ENCODE peak calls at places on chromosome 9, in ten cellular contexts. O, G, W, N, C, X, S, J, E and L are unnamed samples.

GRCh38 chr9:3043369-3043768 is 199.5 kb upstream of the PUM3 start:
- DNase-seq in O (peak; percentile 23), G (peak; percentile 26), W (no peak), N (no peak), C (no peak), X (no peak), S (no peak), J (no peak), E (no peak), L (no peak)

GRCh38 chr9:137462396-137463193 is 3.5 kb upstream of the NSMF start:
- DNase-seq in O (no peak), G (no peak), W (no peak), N (no peak), C (peak; percentile 22), X (peak; percentile 72), S (no peak), J (no peak), E (no peak), L (no peak)

GRCh38 chr9:83027153-83027867 is 35.6 kb downstream of the RASEF start:
- DNase-seq in O (peak; percentile 96), G (peak; percentile 47), W (peak; percentile 52), N (peak; percentile 58), C (no peak), X (no peak), S (peak; percentile 85), J (no peak), E (no peak), L (no peak)

GRCh38 chr9:122695696-122696095 is 20.8 kb downstream of the OR1L3 start:
- DNase-seq in O (peak; percentile 39), G (no peak), W (no peak), N (no peak), C (no peak), X (no peak), S (peak; percentile 48), J (no peak), E (no peak), L (no peak)

GRCh38 chr9:132997591-132997990 is 19.1 kb downstream of the GFI1B start:
- DNase-seq in O (peak; percentile 53), G (no peak), W (no peak), N (peak; percentile 51), C (no peak), X (no peak), S (no peak), J (no peak), E (no peak), L (no peak)

GRCh38 chr9:15531380-15531779 is 20.6 kb upstream of the PSIP1 start:
- DNase-seq in O (no peak), G (no peak), W (no peak), N (no peak), C (no peak), X (no peak), S (no peak), J (no peak), E (no peak), L (peak; percentile 65)

GRCh38 chr9:125942111-125942510 is 194.9 kb downstream of the PBX3 start:
- DNase-seq in O (no peak), G (no peak), W (no peak), N (peak; percentile 39), C (no peak), X (no peak), S (no peak), J (no peak), E (no peak), L (no peak)

GRCh38 chr9:95627802-95628201 is 111.0 kb upstream of the PTCH1 start:
- DNase-seq in O (peak; percentile 7), G (no peak), W (no peak), N (no peak), C (no peak), X (no peak), S (no peak), J (no peak), E (no peak), L (no peak)

GRCh38 chr9:99050292-99050911 is 54.5 kb upstream of the TGFBR1 start:
- DNase-seq in O (peak; percentile 74), G (no peak), W (no peak), N (peak; percentile 57), C (no peak), X (no peak), S (peak; percentile 86), J (no peak), E (no peak), L (no peak)

GRCh38 chr9:93088656-93089015 is 7.4 kb upstream of the CARD19 start:
- DNase-seq in O (no peak), G (no peak), W (no peak), N (no peak), C (peak; percentile 16), X (peak; percentile 35), S (no peak), J (no peak), E (no peak), L (no peak)

GRCh38 chr9:14309403-14309802 is 4.5 kb downstream of the NFIB start:
- DNase-seq in O (peak; percentile 65), G (no peak), W (no peak), N (peak; percentile 85), C (no peak), X (no peak), S (peak; percentile 42), J (no peak), E (no peak), L (no peak)

GRCh38 chr9:14307989-14308750 is 5.8 kb downstream of the NFIB start:
- DNase-seq in O (peak; percentile 25), G (no peak), W (no peak), N (peak; percentile 67), C (no peak), X (no peak), S (no peak), J (no peak), E (no peak), L (no peak)

GRCh38 chr9:14308751-14309140 is 5.2 kb downstream of the NFIB start:
- DNase-seq in O (peak; percentile 48), G (no peak), W (no peak), N (peak; percentile 31), C (no peak), X (no peak), S (no peak), J (no peak), E (no peak), L (no peak)

GRCh38 chr9:14311940-14312572 is 1.9 kb downstream of the NFIB start:
- DNase-seq in O (peak; percentile 27), G (no peak), W (no peak), N (peak; percentile 53), C (no peak), X (no peak), S (peak; percentile 51), J (no peak), E (no peak), L (no peak)

DNA sequence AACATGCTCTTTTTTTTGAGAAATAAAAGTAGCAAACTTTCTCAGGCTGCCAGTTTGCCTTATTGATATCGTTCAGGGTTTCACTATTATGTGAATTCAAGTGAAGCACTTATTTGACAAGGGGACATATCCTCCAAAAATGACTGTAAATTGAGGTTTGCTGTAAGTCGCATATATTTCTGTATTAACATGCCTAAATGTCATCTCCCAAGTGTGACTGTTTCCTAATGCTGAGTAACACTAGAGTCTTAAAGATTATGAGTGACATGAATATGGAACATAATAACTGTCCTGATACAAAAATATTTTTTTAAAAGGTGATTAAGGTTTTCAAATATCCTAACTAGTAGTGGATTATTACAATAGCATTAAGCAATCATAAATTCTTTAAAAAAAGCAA is 3.7 kb downstream of the NFIB start:
- DNase-seq in O (peak; percentile 50), G (no peak), W (no peak), N (peak; percentile 35), C (no peak), X (no peak), S (no peak), J (no peak), E (no peak), L (no peak)
- H3K4me3 ChIP-seq in O (peak overlapping the region; percentile 17), G (no peak overlapping the region), W (no peak overlapping the region), N (peak overlapping the region; percentile 94), C (peak overlapping the region; percentile 57), X (peak overlapping the region; percentile 95), S (peak overlapping the region; percentile 93), J (peak overlapping the region; percentile 10), E (no peak overlapping the region), L (no peak overlapping the region)

GRCh38 chr9:86639899-86640379 is 285.7 kb upstream of the TUT7 start:
- DNase-seq in O (no peak), G (no peak), W (no peak), N (no peak), C (no peak), X (no peak), S (peak; percentile 14), J (no peak), E (no peak), L (no peak)
- TF ChIP-seq CTCF in O (peak; percentile 15), G (peak; percentile 6), W (peak; percentile 10), N (peak; percentile 19), C (no peak), X (no peak), S (no peak), J (no peak), E (no peak), L (no peak)

DNA sequence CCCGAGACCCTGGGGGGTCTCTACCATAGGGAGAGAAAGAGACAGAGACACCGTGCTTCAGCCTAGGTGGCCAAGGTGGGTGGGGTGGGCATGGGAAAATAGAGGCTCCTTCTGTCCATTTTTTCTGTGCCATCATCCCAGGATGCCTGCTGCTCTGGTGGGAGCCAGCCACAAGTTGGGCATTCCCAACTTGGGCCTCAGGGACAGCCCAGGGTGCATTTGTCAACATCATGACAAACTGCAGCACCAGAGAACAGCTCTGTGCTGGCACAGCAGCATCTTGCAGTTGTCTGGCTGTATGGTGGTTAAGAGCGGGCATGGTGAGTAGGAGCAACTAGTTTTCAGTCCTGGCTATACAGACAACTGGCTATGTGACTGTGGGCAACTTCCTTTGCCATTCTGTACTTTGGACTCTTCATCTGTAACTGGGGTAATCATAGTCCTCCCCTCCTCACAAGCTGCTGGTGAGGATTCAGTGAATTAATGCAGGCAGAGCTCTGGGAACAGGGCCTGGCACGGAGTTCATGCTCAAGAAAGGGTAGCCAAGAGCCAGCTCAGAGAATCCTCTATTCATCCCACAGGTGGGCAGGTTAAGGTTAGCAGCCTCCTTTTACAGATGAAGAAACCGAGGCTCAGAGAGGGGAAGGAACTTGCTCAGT is 100.5 kb downstream of the RGS3 start:
- DNase-seq in O (no peak), G (no peak), W (no peak), N (no peak), C (peak; percentile 23), X (peak; percentile 60), S (no peak), J (no peak), E (no peak), L (no peak)
- H3K4me3 ChIP-seq in O (no peak overlapping the region), G (no peak overlapping the region), W (no peak overlapping the region), N (no peak overlapping the region), C (no peak overlapping the region), X (no peak overlapping the region), S (no peak overlapping the region), J (no peak overlapping the region), E (no peak overlapping the region), L (no peak overlapping the region)

DNA sequence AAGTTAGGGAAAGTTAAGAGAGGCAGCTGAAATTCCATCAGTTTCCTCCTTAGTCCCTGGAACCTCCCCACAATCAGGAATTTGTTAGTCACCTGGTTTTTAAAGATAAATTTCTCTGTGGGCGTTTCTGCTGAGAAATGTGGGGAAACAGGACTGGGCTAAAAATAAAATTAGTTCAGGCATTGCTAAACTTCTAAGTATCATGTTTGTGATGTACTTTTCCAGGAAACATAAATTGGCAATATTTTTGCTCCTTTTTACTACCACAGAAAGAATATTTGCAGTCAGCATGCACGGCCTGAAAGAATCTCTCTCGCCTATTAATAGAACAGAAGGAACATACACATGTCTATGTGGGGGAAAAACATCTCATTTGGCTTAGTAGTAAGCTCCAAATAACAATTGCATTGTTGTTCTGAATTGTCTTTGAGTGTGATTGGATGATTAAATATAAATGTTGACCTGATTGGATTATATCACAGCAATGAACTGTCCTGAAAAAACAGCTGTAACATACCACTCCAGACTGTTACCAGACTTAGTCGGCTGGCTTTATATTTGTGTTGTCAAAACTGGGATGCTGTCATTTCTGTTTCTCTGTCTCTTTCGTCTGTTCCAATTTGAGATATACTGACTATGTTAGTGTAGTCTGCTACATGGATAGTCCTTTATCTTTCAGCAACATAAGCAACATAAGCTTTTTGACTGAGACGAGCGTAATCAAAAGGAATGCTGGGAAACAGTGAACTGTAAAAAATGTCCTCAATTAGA is 12.9 kb downstream of the TJP2 start:
- DNase-seq in O (peak; percentile 85), G (no peak), W (no peak), N (peak; percentile 87), C (no peak), X (no peak), S (peak; percentile 63), J (no peak), E (no peak), L (no peak)
- TF ChIP-seq CTCF in O (no peak), G (no peak), W (no peak), N (no peak), C (no peak), X (no peak), S (no peak), J (no peak), E (no peak), L (no peak)